ENCODE peak calls at places on chromosome 2, in five cellular contexts. C is astrocyte of the spinal cord; R is OCI-LY7; P is activated T-cell treated with anti-CD3 and anti-CD28 coated beads, Interleukin-2, amount 50 U/mL, for 24 hours; F is small intestine. Q is an unnamed sample.

GRCh38 chr2:43127208-43127940 is 99.0 kb downstream of the ZFP36L2 start:
- DNase-seq in C (no peak), F (peak), P (peak), R (peak), Q (peak)

GRCh38 chr2:183709829-183710228 is 585.6 kb downstream of the NUP35 start:
- DNase-seq in P (no peak), R (no peak), C (no peak), F (no peak), Q (no peak)

GRCh38 chr2:143300531-143300930 is 171.3 kb downstream of the ARHGAP15 start:
- DNase-seq in P (no peak), C (no peak), F (no peak), R (no peak), Q (no peak)

GRCh38 chr2:68715353-68716041 is 19.1 kb upstream of the ARHGAP25 start:
- DNase-seq in F (peak), R (peak), P (peak), C (peak), Q (peak)

GRCh38 chr2:55618025-55618648 is 715 bp upstream of the PPP4R3B start:
- DNase-seq in F (no peak), P (no peak), R (peak), C (peak), Q (peak)

GRCh38 chr2:229401126-229401865 is 130.2 kb upstream of the PID1 start:
- DNase-seq in F (no peak), C (no peak), R (no peak), P (no peak), Q (no peak)

GRCh38 chr2:95357717-95358280 is 44.7 kb upstream of the FAHD2A start:
- DNase-seq in R (no peak), P (no peak), F (no peak), C (no peak), Q (no peak)

GRCh38 chr2:6963727-6964126 is 46.5 kb downstream of the RNF144A start:
- DNase-seq in R (no peak), P (no peak), C (no peak), F (no peak), Q (no peak)

Q was measured in GM03348.